ENCODE peak calls at places on chromosomes 16 and 17, in seven cellular contexts. One of them, this sample, is unnamed.

GRCh38 chr16:64730261-64730660 is 391.6 kb downstream of the CDH11 start:
- DNase-seq in HFF-Myc: no peak
- DNase-seq in HAP-1: no peak
- DNase-seq in A549: no peak
- DNase-seq in choroid plexus epithelial cell: peak
- DNase-seq in H7: no peak
- DNase-seq in gastrocnemius medialis: no peak
- DNase-seq in this sample: no peak

GRCh38 chr17:2282297-2282873 is 21.2 kb downstream of the SMG6 start:
- DNase-seq in H7: peak
- DNase-seq in gastrocnemius medialis: no peak
- DNase-seq in HAP-1: peak
- DNase-seq in choroid plexus epithelial cell: peak
- DNase-seq in HFF-Myc: peak
- DNase-seq in A549: peak
- DNase-seq in this sample: peak

GRCh38 chr16:88758227-88758943 is 26.6 kb downstream of the PIEZO1 start:
- DNase-seq in A549: no peak
- DNase-seq in H7: no peak
- DNase-seq in gastrocnemius medialis: no peak
- DNase-seq in choroid plexus epithelial cell: no peak
- DNase-seq in HAP-1: no peak
- DNase-seq in HFF-Myc: no peak
- DNase-seq in this sample: no peak

GRCh38 chr16:25006504-25007055 is 8.6 kb downstream of the ARHGAP17 start:
- DNase-seq in HFF-Myc: no peak
- DNase-seq in HAP-1: no peak
- DNase-seq in gastrocnemius medialis: no peak
- DNase-seq in A549: no peak
- DNase-seq in H7: no peak
- DNase-seq in choroid plexus epithelial cell: peak
- DNase-seq in this sample: peak

GRCh38 chr16:57479043-57479421 is 7.3 kb downstream of the DOK4 start:
- DNase-seq in H7: no peak
- DNase-seq in HFF-Myc: no peak
- DNase-seq in choroid plexus epithelial cell: no peak
- DNase-seq in A549: no peak
- DNase-seq in gastrocnemius medialis: no peak
- DNase-seq in HAP-1: no peak
- DNase-seq in this sample: no peak

GRCh38 chr17:46817151-46817900 is 1.2 kb downstream of the WNT3 start:
- DNase-seq in gastrocnemius medialis: no peak
- DNase-seq in H7: peak
- DNase-seq in HAP-1: no peak
- DNase-seq in A549: no peak
- DNase-seq in choroid plexus epithelial cell: no peak
- DNase-seq in HFF-Myc: no peak
- DNase-seq in this sample: no peak

GRCh38 chr17:68580236-68580903 is 20.8 kb downstream of the FAM20A start:
- DNase-seq in HFF-Myc: peak
- DNase-seq in H7: no peak
- DNase-seq in A549: no peak
- DNase-seq in choroid plexus epithelial cell: peak
- DNase-seq in HAP-1: no peak
- DNase-seq in gastrocnemius medialis: no peak
- DNase-seq in this sample: no peak

GRCh38 chr16:87847785-87848675 is 21.3 kb downstream of the SLC7A5 start:
- DNase-seq in HFF-Myc: no peak
- DNase-seq in H7: no peak
- DNase-seq in gastrocnemius medialis: no peak
- DNase-seq in choroid plexus epithelial cell: no peak
- DNase-seq in HAP-1: no peak
- DNase-seq in A549: no peak
- DNase-seq in this sample: no peak

GRCh38 chr16:16083421-16084156 is 134.2 kb downstream of the ABCC1 start:
- DNase-seq in HFF-Myc: no peak
- DNase-seq in HAP-1: no peak
- DNase-seq in H7: no peak
- DNase-seq in choroid plexus epithelial cell: peak
- DNase-seq in gastrocnemius medialis: peak
- DNase-seq in A549: peak
- DNase-seq in this sample: peak

GRCh38 chr17:76196675-76197074 is 43.6 kb downstream of the RNF157 start:
- DNase-seq in HAP-1: no peak
- DNase-seq in gastrocnemius medialis: peak
- DNase-seq in A549: no peak
- DNase-seq in choroid plexus epithelial cell: no peak
- DNase-seq in H7: no peak
- DNase-seq in HFF-Myc: no peak
- DNase-seq in this sample: no peak

GRCh38 chr17:76197911-76198310 is 42.4 kb downstream of the RNF157 start:
- DNase-seq in HFF-Myc: no peak
- DNase-seq in HAP-1: no peak
- DNase-seq in A549: no peak
- DNase-seq in H7: no peak
- DNase-seq in gastrocnemius medialis: no peak
- DNase-seq in choroid plexus epithelial cell: no peak
- DNase-seq in this sample: no peak

GRCh38 chr17:76200354-76200753 is 39.9 kb downstream of the RNF157 start:
- DNase-seq in HAP-1: no peak
- DNase-seq in HFF-Myc: no peak
- DNase-seq in A549: no peak
- DNase-seq in choroid plexus epithelial cell: no peak
- DNase-seq in gastrocnemius medialis: no peak
- DNase-seq in H7: no peak
- DNase-seq in this sample: no peak

GRCh38 chr17:76199466-76199865 is 40.8 kb downstream of the RNF157 start:
- DNase-seq in gastrocnemius medialis: no peak
- DNase-seq in A549: no peak
- DNase-seq in HAP-1: no peak
- DNase-seq in HFF-Myc: no peak
- DNase-seq in choroid plexus epithelial cell: no peak
- DNase-seq in H7: no peak
- DNase-seq in this sample: no peak

DNA sequence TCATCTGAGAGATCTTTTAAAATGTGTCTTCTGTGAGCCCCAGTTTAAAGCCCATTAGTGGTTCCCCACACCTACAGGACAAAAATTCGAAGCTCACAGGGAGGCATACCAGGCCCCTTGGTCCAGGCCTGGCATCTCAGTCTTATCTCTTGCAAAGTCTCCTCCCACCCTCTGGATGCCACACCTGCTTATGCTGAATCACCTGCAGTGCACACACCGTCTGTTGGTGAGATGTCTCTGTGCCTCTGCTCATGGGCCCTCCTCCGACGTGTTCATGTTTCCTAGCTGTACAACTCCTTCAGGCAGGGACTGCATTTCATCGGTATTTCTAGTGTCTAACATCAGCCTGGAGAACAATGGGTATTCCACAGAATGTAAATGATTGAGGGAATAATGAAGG is 41.6 kb downstream of the RNF157 start:
- DNase-seq in choroid plexus epithelial cell: no peak
- DNase-seq in HAP-1: no peak
- DNase-seq in gastrocnemius medialis: no peak
- DNase-seq in A549: no peak
- DNase-seq in H7: no peak
- DNase-seq in HFF-Myc: no peak
- DNase-seq in this sample: no peak
- H3K4me3 ChIP-seq in choroid plexus epithelial cell: no peak
- H3K4me3 ChIP-seq in HAP-1: no peak
- H3K4me3 ChIP-seq in gastrocnemius medialis: no peak
- H3K4me3 ChIP-seq in A549: no peak
- H3K4me3 ChIP-seq in H7: no peak
- H3K4me3 ChIP-seq in HFF-Myc: no peak
- H3K4me3 ChIP-seq in this sample: no peak

DNA sequence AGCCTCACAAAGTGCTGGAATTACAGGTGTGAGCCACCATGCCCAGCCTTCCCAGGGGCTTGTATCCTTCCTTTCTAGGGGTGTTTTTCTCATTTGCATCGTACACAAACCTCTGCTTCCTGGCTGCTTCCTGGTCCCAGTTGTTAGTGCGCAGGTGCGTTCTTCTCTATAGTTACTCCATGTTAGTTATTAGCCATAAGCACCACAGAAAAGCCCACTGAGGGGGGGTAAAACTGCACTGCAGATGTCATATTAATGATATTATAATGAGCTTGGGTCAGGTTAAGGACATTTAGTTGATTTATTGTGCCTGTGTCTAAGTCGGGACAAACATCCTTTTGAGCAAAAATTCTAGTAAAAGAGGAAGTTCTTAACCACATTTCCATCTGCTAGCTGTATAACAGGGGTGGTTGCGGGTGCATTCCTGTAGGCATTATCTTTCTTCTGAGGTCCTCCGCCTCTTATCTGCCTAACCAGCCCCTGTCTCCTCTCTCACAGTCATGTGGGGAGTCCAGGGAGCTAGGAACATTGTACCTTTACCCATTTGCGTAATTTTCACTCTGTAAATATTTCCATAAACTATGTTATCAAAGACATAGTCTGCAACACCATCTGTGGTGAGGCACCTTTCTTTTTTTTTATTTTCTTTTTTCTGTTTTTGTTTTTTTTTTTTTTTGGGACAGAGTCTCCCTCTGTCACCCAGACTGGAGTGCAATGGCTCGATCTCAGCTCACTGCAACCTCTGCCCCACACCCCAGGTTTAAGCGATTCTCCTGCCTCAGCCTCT is 23.6 kb upstream of the ATF7IP2 start:
- DNase-seq in choroid plexus epithelial cell: no peak
- DNase-seq in HFF-Myc: no peak
- DNase-seq in A549: no peak
- DNase-seq in H7: no peak
- DNase-seq in HAP-1: no peak
- DNase-seq in gastrocnemius medialis: no peak
- DNase-seq in this sample: no peak
- H3K4me3 ChIP-seq in choroid plexus epithelial cell: no peak
- H3K4me3 ChIP-seq in HFF-Myc: no peak
- H3K4me3 ChIP-seq in A549: no peak
- H3K4me3 ChIP-seq in H7: no peak
- H3K4me3 ChIP-seq in HAP-1: no peak
- H3K4me3 ChIP-seq in gastrocnemius medialis: no peak
- H3K4me3 ChIP-seq in this sample: no peak

GRCh38 chr17:7079581-7080444 is at the start of gene CLEC10A:
- DNase-seq in HFF-Myc: no peak
- DNase-seq in H7: peak
- DNase-seq in A549: no peak
- DNase-seq in HAP-1: no peak
- DNase-seq in choroid plexus epithelial cell: no peak
- DNase-seq in gastrocnemius medialis: peak
- DNase-seq in this sample: no peak

GRCh38 chr17:7081341-7082062 is 1.5 kb upstream of the CLEC10A start:
- DNase-seq in HFF-Myc: no peak
- DNase-seq in HAP-1: no peak
- DNase-seq in choroid plexus epithelial cell: no peak
- DNase-seq in gastrocnemius medialis: no peak
- DNase-seq in A549: no peak
- DNase-seq in H7: peak
- DNase-seq in this sample: no peak

GRCh38 chr17:7077911-7078546 is 2.0 kb downstream of the CLEC10A start:
- DNase-seq in H7: peak
- DNase-seq in gastrocnemius medialis: no peak
- DNase-seq in A549: no peak
- DNase-seq in HFF-Myc: no peak
- DNase-seq in HAP-1: no peak
- DNase-seq in choroid plexus epithelial cell: no peak
- DNase-seq in this sample: no peak

GRCh38 chr17:7080445-7081041 is 492 bp upstream of the CLEC10A start:
- DNase-seq in H7: peak
- DNase-seq in A549: no peak
- DNase-seq in HAP-1: no peak
- DNase-seq in HFF-Myc: no peak
- DNase-seq in gastrocnemius medialis: peak
- DNase-seq in choroid plexus epithelial cell: no peak
- DNase-seq in this sample: no peak

GRCh38 chr17:7078711-7079110 is 1.3 kb downstream of the CLEC10A start:
- DNase-seq in A549: no peak
- DNase-seq in choroid plexus epithelial cell: no peak
- DNase-seq in H7: peak
- DNase-seq in HFF-Myc: no peak
- DNase-seq in HAP-1: no peak
- DNase-seq in gastrocnemius medialis: no peak
- DNase-seq in this sample: no peak
- H3K4me3 ChIP-seq in A549: no peak
- H3K4me3 ChIP-seq in choroid plexus epithelial cell: no peak
- H3K4me3 ChIP-seq in H7: no peak
- H3K4me3 ChIP-seq in HFF-Myc: no peak
- H3K4me3 ChIP-seq in HAP-1: no peak
- H3K4me3 ChIP-seq in gastrocnemius medialis: no peak
- H3K4me3 ChIP-seq in this sample: no peak

DNA sequence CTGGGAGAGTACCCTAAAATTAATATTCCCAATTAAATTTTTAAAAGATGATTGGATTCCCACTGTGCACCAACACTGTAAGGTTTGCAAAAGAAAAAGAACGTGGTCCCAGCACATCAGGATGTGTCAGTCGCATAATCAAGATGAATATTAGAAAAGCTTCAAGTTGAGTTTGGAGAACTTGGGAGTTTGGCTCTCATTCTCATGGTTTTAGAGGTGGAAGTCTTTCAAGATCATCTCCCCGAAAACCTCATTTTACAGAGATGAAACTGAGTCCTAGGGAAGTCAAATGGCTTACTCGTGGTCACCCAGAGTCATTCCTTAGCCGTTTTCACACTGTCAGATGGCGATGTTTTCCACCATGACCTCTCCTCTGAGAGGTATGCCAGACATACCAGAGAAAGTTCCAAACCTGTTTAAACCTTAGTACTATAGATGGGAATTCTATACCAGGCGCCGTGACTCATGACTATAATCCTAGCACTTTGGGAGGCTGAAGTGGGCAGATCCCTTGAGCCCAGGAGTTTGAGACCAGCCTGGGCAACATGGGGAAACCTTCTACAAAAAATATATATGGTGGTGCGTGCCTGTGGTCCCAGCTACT is 1.2 kb downstream of the SEC14L1 start:
- DNase-seq in HFF-Myc: no peak
- DNase-seq in HAP-1: no peak
- DNase-seq in A549: no peak
- DNase-seq in choroid plexus epithelial cell: no peak
- DNase-seq in H7: no peak
- DNase-seq in gastrocnemius medialis: no peak
- DNase-seq in this sample: no peak
- H3K4me3 ChIP-seq in HFF-Myc: peak
- H3K4me3 ChIP-seq in HAP-1: peak
- H3K4me3 ChIP-seq in A549: peak
- H3K4me3 ChIP-seq in choroid plexus epithelial cell: peak
- H3K4me3 ChIP-seq in H7: peak
- H3K4me3 ChIP-seq in gastrocnemius medialis: peak
- H3K4me3 ChIP-seq in this sample: peak

GRCh38 chr17:64129765-64130558 is at the start of gene ERN1:
- DNase-seq in HFF-Myc: peak
- DNase-seq in gastrocnemius medialis: peak
- DNase-seq in H7: peak
- DNase-seq in A549: peak
- DNase-seq in choroid plexus epithelial cell: peak
- DNase-seq in HAP-1: peak
- DNase-seq in this sample: peak
- H3K4me3 ChIP-seq in HFF-Myc: peak
- H3K4me3 ChIP-seq in gastrocnemius medialis: peak
- H3K4me3 ChIP-seq in H7: peak
- H3K4me3 ChIP-seq in A549: peak
- H3K4me3 ChIP-seq in choroid plexus epithelial cell: peak
- H3K4me3 ChIP-seq in HAP-1: peak
- H3K4me3 ChIP-seq in this sample: peak

This sample was measured in A673.